ENCODE peak calls at places on chromosomes 3 and 15, in ten cellular contexts. R is lower lobe of right lung, D is astrocyte of the spinal cord, F is A549, T is mucosa of descending colon, G is fibroblast of mammary gland, P is body of pancreas, S is AG09309, K is omental fat pad, H is pancreas. L is an unnamed sample.

GRCh38 chr15:72230197-72231065 is 559 bp downstream of the PKM start:
- DNase-seq in R (peak), D (peak), F (peak), T (peak), G (peak), P (peak), S (peak), K (peak), H (peak), L (peak)

GRCh38 chr15:70617076-70617910 is 146.1 kb downstream of the UACA start:
- DNase-seq in R (no peak), D (no peak), F (peak), T (no peak), G (no peak), P (no peak), S (no peak), K (no peak), H (no peak), L (no peak)

GRCh38 chr15:37995461-37996347 is 61.3 kb downstream of the TMCO5A start:
- DNase-seq in R (no peak), D (peak), F (peak), T (peak), G (peak), P (peak), S (peak), K (peak), H (no peak), L (no peak)

GRCh38 chr3:46143951-46144473 is 64.1 kb downstream of the CCR1 start:
- DNase-seq in R (peak), D (no peak), F (no peak), T (no peak), G (no peak), P (peak), S (no peak), K (no peak), H (no peak), L (no peak)

GRCh38 chr15:38530113-38530512 is 34.5 kb downstream of the RASGRP1 start:
- DNase-seq in R (no peak), D (no peak), F (no peak), T (no peak), G (peak), P (no peak), S (no peak), K (no peak), H (no peak), L (no peak)

GRCh38 chr3:120824613-120825012 is 82.1 kb downstream of the GTF2E1 start:
- DNase-seq in R (no peak), D (no peak), F (no peak), T (no peak), G (no peak), P (no peak), S (no peak), K (no peak), H (no peak), L (no peak)

GRCh38 chr15:74632601-74633000 is 17.0 kb downstream of the CLK3 start:
- DNase-seq in R (no peak), D (no peak), F (no peak), T (no peak), G (no peak), P (no peak), S (no peak), K (no peak), H (no peak), L (no peak)

GRCh38 chr15:32656091-32656860 is 14.8 kb downstream of the SCG5 start:
- DNase-seq in R (no peak), D (peak), F (no peak), T (no peak), G (no peak), P (peak), S (no peak), K (no peak), H (no peak), L (no peak)

GRCh38 chr3:87247086-87247781 is 20.1 kb downstream of the CHMP2B start:
- DNase-seq in R (no peak), D (no peak), F (no peak), T (no peak), G (peak), P (no peak), S (no peak), K (no peak), H (no peak), L (no peak)

GRCh38 chr3:42505849-42506410 is 3.5 kb downstream of the VIPR1 start:
- DNase-seq in R (peak), D (no peak), F (no peak), T (peak), G (no peak), P (no peak), S (no peak), K (no peak), H (no peak), L (peak)

GRCh38 chr3:38397320-38397719 is 50.7 kb downstream of the XYLB start:
- DNase-seq in R (no peak), D (peak), F (no peak), T (peak), G (peak), P (no peak), S (no peak), K (no peak), H (no peak), L (no peak)

GRCh38 chr3:134083008-134083407 is 53.3 kb upstream of the SLCO2A1 start:
- DNase-seq in R (no peak), D (no peak), F (no peak), T (no peak), G (no peak), P (no peak), S (no peak), K (no peak), H (no peak), L (no peak)

GRCh38 chr3:34727700-34728099 is 911.6 kb upstream of the ARPP21 start:
- DNase-seq in R (no peak), D (no peak), F (peak), T (no peak), G (no peak), P (no peak), S (no peak), K (no peak), H (no peak), L (no peak)

GRCh38 chr3:36063992-36064391 is 316.3 kb upstream of the STAC start:
- DNase-seq in R (no peak), D (no peak), F (no peak), T (no peak), G (no peak), P (no peak), S (no peak), K (no peak), H (no peak), L (no peak)

GRCh38 chr15:57680021-57680420 is 26.5 kb upstream of the POLR2M start:
- DNase-seq in R (no peak), D (peak), F (peak), T (no peak), G (peak), P (no peak), S (no peak), K (no peak), H (no peak), L (no peak)

GRCh38 chr3:155079795-155080546 is at the start of gene MME:
- DNase-seq in R (peak), D (peak), F (no peak), T (peak), G (peak), P (peak), S (peak), K (no peak), H (peak), L (peak)

GRCh38 chr15:53559364-53560253 is 199.9 kb downstream of the WDR72 start:
- DNase-seq in R (no peak), D (no peak), F (peak), T (peak), G (no peak), P (peak), S (no peak), K (no peak), H (no peak), L (no peak)
- TF ChIP-seq CTCF in R (no peak), D (no peak), F (no peak), T (no peak), G (no peak), P (no peak), S (no peak), K (no peak), H (no peak), L (no peak)

DNA sequence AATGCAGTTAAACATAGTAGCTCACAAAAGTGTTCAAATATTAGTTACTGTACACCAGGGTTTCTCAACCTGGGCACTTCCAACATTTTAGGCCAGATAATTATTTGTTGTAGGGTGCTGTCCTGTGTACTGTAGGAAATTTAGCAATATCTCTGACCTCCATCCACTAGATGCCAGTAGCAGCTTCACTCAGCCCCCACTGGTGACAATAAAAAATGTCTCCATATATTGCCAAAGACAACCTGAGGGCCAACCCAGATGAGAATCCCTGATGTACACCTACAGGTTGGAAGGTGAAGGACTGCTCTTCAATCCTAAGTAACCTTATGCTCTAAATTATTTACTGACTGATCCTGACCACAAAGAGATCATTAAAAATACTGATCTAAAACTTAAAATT is 32.4 kb downstream of the DCUN1D1 start:
- DNase-seq in R (no peak), D (no peak), F (peak), T (no peak), G (no peak), P (no peak), S (no peak), K (no peak), H (no peak), L (no peak)
- TF ChIP-seq CTCF in R (no peak), D (no peak), F (no peak), T (no peak), G (no peak), P (no peak), S (no peak), K (no peak), H (no peak), L (no peak)

DNA sequence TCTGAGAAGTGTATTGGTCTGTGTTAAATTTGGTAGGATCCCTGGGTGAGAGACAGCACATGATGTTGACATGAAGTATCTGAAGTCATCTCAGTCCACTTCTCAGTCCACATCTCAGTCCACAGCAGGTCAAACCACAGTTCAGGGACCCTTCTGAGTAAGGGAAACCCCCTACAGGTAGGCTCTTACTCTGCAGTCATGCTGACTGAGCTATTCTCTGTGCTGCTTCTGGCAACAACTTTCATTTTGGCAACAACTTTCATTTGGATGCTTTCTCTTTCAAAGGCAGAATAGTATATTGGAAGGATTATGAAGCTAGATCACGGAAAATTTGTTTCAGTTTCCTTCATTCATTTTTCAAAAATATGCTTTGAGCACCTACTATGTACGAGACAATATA is 178.2 kb upstream of the GOLIM4 start:
- DNase-seq in R (no peak), D (no peak), F (no peak), T (no peak), G (no peak), P (no peak), S (no peak), K (no peak), H (no peak), L (no peak)
- TF ChIP-seq CTCF in R (no peak), D (no peak), F (no peak), T (no peak), G (no peak), P (no peak), S (no peak), K (no peak), H (no peak), L (no peak)

DNA sequence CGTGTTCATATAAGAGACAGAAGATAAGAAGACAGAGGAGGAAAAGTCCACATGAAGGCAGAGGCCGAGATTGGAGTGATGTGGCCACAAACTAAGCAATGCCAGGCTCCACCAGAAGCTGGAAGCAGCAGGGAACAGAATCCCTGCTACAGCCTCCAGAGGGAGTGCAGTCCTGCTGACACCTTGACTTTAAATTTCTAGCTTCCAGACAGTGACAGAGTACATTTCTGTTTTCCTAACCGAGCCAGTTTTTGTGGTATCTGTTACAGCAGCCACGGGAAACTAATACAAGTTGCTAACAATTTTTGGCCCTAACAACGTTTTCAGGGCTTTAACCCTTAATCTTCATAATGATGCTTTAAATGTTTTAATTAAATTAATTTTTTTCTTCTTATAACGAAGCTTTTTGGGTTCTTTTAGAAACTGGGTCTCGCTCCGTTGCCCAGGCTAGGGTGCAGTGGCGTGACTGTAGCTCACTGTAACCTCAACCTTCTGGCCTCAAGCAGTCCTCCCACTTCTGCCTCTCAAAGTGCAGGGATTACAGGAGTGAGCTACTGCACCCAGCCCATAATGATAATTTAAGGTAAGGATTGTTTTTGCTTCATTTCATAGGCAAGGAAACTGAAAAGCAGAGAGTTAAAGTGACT is 202.3 kb upstream of the PROK2 start:
- DNase-seq in R (no peak), D (peak), F (peak), T (peak), G (peak), P (no peak), S (no peak), K (no peak), H (no peak), L (no peak)
- TF ChIP-seq CTCF in R (peak), D (peak), F (peak), T (no peak), G (peak), P (no peak), S (peak), K (no peak), H (no peak), L (no peak)

GRCh38 chr3:184601576-184602405 is 40.2 kb downstream of the EPHB3 start:
- DNase-seq in R (no peak), D (no peak), F (no peak), T (no peak), G (no peak), P (no peak), S (no peak), K (no peak), H (no peak), L (no peak)

GRCh38 chr3:184604039-184604955 is 42.7 kb downstream of the EPHB3 start:
- DNase-seq in R (no peak), D (no peak), F (no peak), T (peak), G (no peak), P (peak), S (no peak), K (no peak), H (no peak), L (no peak)

GRCh38 chr3:184603156-184604030 is 41.8 kb downstream of the EPHB3 start:
- DNase-seq in R (no peak), D (no peak), F (no peak), T (no peak), G (no peak), P (no peak), S (no peak), K (no peak), H (no peak), L (no peak)

GRCh38 chr3:184600685-184601377 is 39.2 kb downstream of the EPHB3 start:
- DNase-seq in R (no peak), D (no peak), F (no peak), T (peak), G (no peak), P (no peak), S (no peak), K (no peak), H (no peak), L (no peak)

GRCh38 chr3:184602406-184603155 is 41.0 kb downstream of the EPHB3 start:
- DNase-seq in R (no peak), D (no peak), F (no peak), T (no peak), G (no peak), P (no peak), S (no peak), K (no peak), H (no peak), L (no peak)
- TF ChIP-seq CTCF in R (no peak), D (no peak), F (no peak), T (no peak), G (no peak), P (no peak), S (no peak), K (no peak), H (no peak), L (no peak)

GRCh38 chr3:7421065-7421464 is 560.1 kb downstream of the GRM7 start:
- DNase-seq in R (no peak), D (no peak), F (no peak), T (no peak), G (no peak), P (no peak), S (no peak), K (no peak), H (no peak), L (no peak)
- TF ChIP-seq CTCF in R (no peak), D (no peak), F (no peak), T (no peak), G (no peak), P (no peak), S (no peak), K (no peak), H (no peak), L (no peak)

DNA sequence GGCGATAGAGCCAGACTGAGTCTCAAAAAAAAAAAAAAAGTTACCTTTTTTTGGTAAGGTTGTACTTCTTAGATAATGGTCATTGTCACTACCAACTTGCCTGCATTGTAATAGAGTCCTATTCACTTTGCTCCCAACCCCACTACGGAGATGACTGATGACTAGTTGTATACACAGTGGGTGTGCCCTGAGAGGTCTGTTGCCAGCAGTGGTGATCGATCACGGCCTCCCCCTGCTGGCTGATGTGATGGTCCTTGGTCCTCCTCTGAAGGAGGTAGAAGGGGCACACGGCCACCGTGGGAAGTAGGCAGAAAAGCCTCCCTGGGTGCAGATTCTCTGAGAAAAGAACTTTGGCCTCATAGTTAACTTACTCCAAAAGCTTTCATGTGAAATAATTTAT is 10.7 kb downstream of the GCNT3 start:
- DNase-seq in R (peak), D (peak), F (peak), T (peak), G (peak), P (peak), S (no peak), K (no peak), H (no peak), L (peak)
- TF ChIP-seq CTCF in R (no peak), D (peak), F (peak), T (peak), G (peak), P (no peak), S (peak), K (no peak), H (no peak), L (no peak)

DNA sequence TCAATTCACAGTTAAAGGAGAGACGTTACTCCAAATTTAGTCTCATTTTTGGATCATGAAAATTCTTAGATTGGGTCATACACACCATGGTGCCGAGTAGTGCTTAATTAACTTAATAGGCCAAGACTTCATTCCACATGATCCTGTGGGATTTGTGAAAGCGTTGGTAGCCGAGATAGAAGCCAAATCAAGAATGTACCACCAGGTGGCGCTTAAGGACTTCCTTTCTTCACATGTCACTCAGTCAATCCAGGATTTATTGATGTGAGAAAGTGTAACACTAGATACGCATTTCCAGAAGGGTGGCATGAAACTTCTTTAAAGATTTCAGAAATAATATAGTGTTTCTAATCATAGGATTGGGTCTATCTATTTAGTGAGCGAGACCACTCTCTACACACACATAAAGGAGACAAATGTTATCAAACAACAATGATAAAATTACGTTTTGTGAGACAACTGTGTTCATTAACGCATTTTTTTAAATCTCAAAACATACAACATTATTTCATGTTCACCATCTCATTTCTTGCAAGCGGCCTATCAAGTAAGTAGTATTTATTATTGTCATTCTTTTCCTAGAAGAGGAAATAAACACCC is 436.1 kb downstream of the CHL1 start:
- DNase-seq in R (no peak), D (peak), F (peak), T (peak), G (peak), P (peak), S (peak), K (no peak), H (no peak), L (no peak)
- TF ChIP-seq CTCF in R (peak), D (peak), F (peak), T (no peak), G (peak), P (peak), S (peak), K (no peak), H (peak), L (peak)

GRCh38 chr3:84547971-84548970 is 410.5 kb upstream of the CADM2 start:
- DNase-seq in R (no peak), D (peak), F (peak), T (no peak), G (peak), P (peak), S (no peak), K (no peak), H (peak), L (no peak)
- TF ChIP-seq CTCF in R (peak), D (peak), F (peak), T (no peak), G (peak), P (peak), S (peak), K (no peak), H (peak), L (no peak)

DNA sequence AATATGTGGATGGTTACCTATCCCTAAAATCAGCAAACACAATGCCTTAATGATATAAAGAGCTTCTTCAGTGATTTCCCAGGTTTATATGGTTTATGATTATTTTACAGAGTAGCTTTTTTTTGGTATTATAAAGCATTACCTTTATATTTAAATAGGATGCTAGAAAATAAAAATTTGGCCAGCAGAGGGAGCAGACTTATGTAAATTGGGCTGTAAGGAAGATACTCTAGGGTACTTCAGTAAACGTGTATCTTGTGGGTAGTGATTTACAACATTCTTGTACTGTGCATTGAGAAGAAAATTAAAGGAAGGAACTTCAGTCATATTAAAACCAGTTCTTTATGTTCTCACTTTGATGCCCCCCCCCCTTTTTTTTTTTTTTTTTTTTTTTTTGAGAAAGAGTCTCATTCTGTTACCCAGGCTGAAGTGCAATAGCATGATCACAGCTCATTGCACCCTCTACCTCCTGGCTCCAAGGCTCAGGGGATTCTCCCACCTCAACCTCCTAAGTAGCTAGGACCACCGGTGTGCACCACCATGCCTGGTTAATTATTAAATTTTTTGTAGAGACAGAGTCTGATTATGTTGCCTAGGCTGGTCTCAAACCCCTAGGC is 167.9 kb downstream of the BBX start:
- DNase-seq in R (no peak), D (peak), F (peak), T (peak), G (peak), P (no peak), S (peak), K (no peak), H (no peak), L (no peak)
- TF ChIP-seq CTCF in R (peak), D (peak), F (peak), T (no peak), G (peak), P (peak), S (peak), K (no peak), H (no peak), L (no peak)

L was measured in activated B cell treated with CpG ODN at 0.5 μM for 24 hours.